ENCODE peak calls at places on chromosomes 5 and 9, in ten cellular contexts. A is mesothelial cell of epicardium, Q is endothelial cell, H is heart left ventricle, E is GM06990, B is endodermal cell, I is neural crest cell, S is Peyer's patch, M is IMR-90, R is HL-60. O is an unnamed sample.

GRCh38 chr5:16453609-16454008 is 12.0 kb downstream of the ZNF622 start:
- DNase-seq in A (no peak), Q (no peak), H (no peak), E (no peak), B (no peak), I (no peak), S (no peak), M (no peak), R (no peak), O (no peak)

GRCh38 chr5:60541980-60542379 is 158.0 kb downstream of the DEPDC1B start:
- DNase-seq in A (no peak), Q (no peak), H (no peak), E (no peak), B (no peak), I (no peak), S (no peak), M (peak; percentile 50), R (peak; percentile 4), O (no peak)

GRCh38 chr5:72633041-72633445 is 125.8 kb upstream of the ZNF366 start:
- DNase-seq in A (no peak), Q (no peak), H (no peak), E (no peak), B (no peak), I (no peak), S (no peak), M (peak; percentile 10), R (no peak), O (no peak)

GRCh38 chr9:112751059-112751795 is 667 bp downstream of the SNX30 start:
- DNase-seq in A (peak; percentile 22), Q (peak; percentile 42), H (peak; percentile 51), E (peak; percentile 63), B (peak; percentile 90), I (peak; percentile 54), S (peak; percentile 64), M (peak; percentile 87), R (peak; percentile 83), O (peak; percentile 79)

GRCh38 chr9:17318821-17319320 is 184.0 kb downstream of the CNTLN start:
- DNase-seq in A (no peak), Q (no peak), H (no peak), E (no peak), B (no peak), I (no peak), S (no peak), M (peak; percentile 27), R (no peak), O (no peak)

GRCh38 chr5:23994581-23995370 is 487.4 kb downstream of the PRDM9 start:
- DNase-seq in A (no peak), Q (no peak), H (no peak), E (no peak), B (no peak), I (no peak), S (no peak), M (no peak), R (no peak), O (no peak)

GRCh38 chr5:32210151-32210550 is 36.0 kb upstream of the GOLPH3 start:
- DNase-seq in A (no peak), Q (no peak), H (no peak), E (no peak), B (no peak), I (no peak), S (peak; percentile 13), M (no peak), R (no peak), O (no peak)

GRCh38 chr5:33023649-33024048 is 312.5 kb downstream of the NPR3 start:
- DNase-seq in A (no peak), Q (no peak), H (no peak), E (no peak), B (no peak), I (no peak), S (no peak), M (no peak), R (no peak), O (no peak)

GRCh38 chr5:126139773-126140172 is 283.4 kb upstream of the GRAMD2B start:
- DNase-seq in A (no peak), Q (no peak), H (no peak), E (no peak), B (no peak), I (no peak), S (no peak), M (peak; percentile 7), R (no peak), O (no peak)

GRCh38 chr9:71072587-71072986 is 48.8 kb downstream of the TRPM3 start:
- DNase-seq in A (no peak), Q (no peak), H (no peak), E (no peak), B (no peak), I (no peak), S (no peak), M (no peak), R (no peak), O (no peak)

GRCh38 chr5:80566711-80567259 is 3.3 kb downstream of the ANKRD34B start:
- DNase-seq in A (no peak), Q (no peak), H (no peak), E (no peak), B (no peak), I (no peak), S (no peak), M (no peak), R (no peak), O (no peak)

GRCh38 chr9:92342825-92343488 is 17.2 kb downstream of the CENPP start:
- DNase-seq in A (no peak), Q (no peak), H (no peak), E (no peak), B (no peak), I (no peak), S (no peak), M (peak; percentile 9), R (no peak), O (no peak)
- TF ChIP-seq CTCF in A (peak; percentile 40), Q (no peak), H (no peak), E (no peak), B (no peak), I (no peak), S (peak; percentile 28), M (peak; percentile 38), R (no peak), O (no peak)

DNA sequence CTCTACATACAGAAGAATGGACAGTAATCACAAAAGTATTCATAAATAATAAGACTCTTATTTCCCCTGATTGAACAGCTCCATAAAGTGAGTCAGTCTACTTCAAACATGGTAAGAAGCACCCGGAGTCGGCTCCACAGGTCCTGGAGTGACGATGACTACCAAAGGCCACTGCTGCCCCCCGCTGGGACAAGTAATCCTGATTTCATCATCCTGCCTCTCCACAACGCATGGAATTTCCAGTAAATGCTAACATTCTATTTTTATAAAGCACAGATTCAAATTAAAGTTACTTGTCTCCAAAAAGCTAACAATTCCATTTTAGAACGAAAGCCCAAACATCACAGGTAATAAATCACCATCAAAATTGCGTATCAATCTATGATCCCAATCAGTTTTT is 16.2 kb downstream of the ATPSCKMT start:
- DNase-seq in A (peak; percentile 34), Q (peak; percentile 52), H (no peak), E (no peak), B (peak; percentile 76), I (peak; percentile 48), S (no peak), M (peak; percentile 97), R (no peak), O (no peak)
- TF ChIP-seq CTCF in A (no peak), Q (no peak), H (no peak), E (no peak), B (peak; percentile 49), I (peak; percentile 54), S (no peak), M (peak; percentile 73), R (no peak), O (peak; percentile 17)

GRCh38 chr5:55039843-55040242 is 15.8 kb downstream of the GZMK start:
- DNase-seq in A (no peak), Q (no peak), H (no peak), E (no peak), B (no peak), I (no peak), S (no peak), M (no peak), R (no peak), O (no peak)

GRCh38 chr5:55037816-55038379 is 13.8 kb downstream of the GZMK start:
- DNase-seq in A (no peak), Q (no peak), H (no peak), E (no peak), B (no peak), I (no peak), S (no peak), M (no peak), R (no peak), O (no peak)

GRCh38 chr5:55036477-55036876 is 12.4 kb downstream of the GZMK start:
- DNase-seq in A (no peak), Q (no peak), H (no peak), E (no peak), B (no peak), I (no peak), S (no peak), M (peak; percentile 57), R (no peak), O (no peak)

GRCh38 chr5:55035480-55035879 is 11.4 kb downstream of the GZMK start:
- DNase-seq in A (no peak), Q (no peak), H (no peak), E (no peak), B (no peak), I (no peak), S (no peak), M (no peak), R (no peak), O (no peak)

GRCh38 chr5:55037046-55037771 is 13.2 kb downstream of the GZMK start:
- DNase-seq in A (no peak), Q (no peak), H (no peak), E (peak; percentile 2), B (peak; percentile 70), I (no peak), S (peak; percentile 33), M (no peak), R (no peak), O (peak; percentile 24)
- TF ChIP-seq CTCF in A (no peak), Q (no peak), H (no peak), E (peak; percentile 10), B (peak; percentile 65), I (no peak), S (no peak), M (peak; percentile 24), R (no peak), O (no peak)

DNA sequence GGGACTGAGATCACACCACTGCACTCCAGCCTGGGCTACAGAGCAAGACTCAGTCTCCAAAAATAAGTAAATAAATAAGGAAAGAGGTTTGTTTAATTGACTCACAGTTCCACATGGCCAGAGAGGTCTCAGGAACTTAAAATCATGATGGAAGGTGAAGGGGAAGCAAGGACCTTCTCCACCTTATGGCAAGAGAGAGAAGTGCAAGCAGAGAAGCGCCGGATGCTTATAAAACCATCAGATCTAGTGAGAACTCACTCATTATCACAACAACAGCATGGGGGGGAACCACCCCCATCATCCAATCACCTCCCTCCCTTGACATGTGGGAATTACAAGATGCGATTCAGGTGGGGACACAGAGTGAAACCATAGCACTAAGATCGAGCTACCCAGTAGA is 22.8 kb upstream of the RGMB start:
- DNase-seq in A (no peak), Q (peak; percentile 21), H (no peak), E (no peak), B (peak; percentile 90), I (no peak), S (no peak), M (no peak), R (no peak), O (no peak)
- TF ChIP-seq CTCF in A (peak; percentile 31), Q (peak; percentile 47), H (no peak), E (peak; percentile 61), B (peak; percentile 89), I (peak; percentile 57), S (no peak), M (peak; percentile 11), R (no peak), O (peak; percentile 33)